ENCODE peak calls at places on chromosomes 4 and X, in five cellular contexts. One of them, this sample, is unnamed.

GRCh38 chr4:114677346-114677979 is 78.9 kb downstream of the UGT8 start:
- DNase-seq in progenitor cell of endocrine pancreas: no peak
- DNase-seq in stomach: no peak
- DNase-seq in erythroblast: no peak
- DNase-seq in endothelial cell of umbilical vein: no peak
- DNase-seq in this sample: no peak

GRCh38 chr4:185467101-185467500 is 4.4 kb downstream of the CCDC110 start:
- DNase-seq in progenitor cell of endocrine pancreas: no peak
- DNase-seq in stomach: no peak
- DNase-seq in erythroblast: no peak
- DNase-seq in endothelial cell of umbilical vein: no peak
- DNase-seq in this sample: no peak

GRCh38 chr4:81314196-81314896 is 99.3 kb upstream of the PRKG2 start:
- DNase-seq in progenitor cell of endocrine pancreas: no peak
- DNase-seq in stomach: peak; percentile 83
- DNase-seq in erythroblast: no peak
- DNase-seq in endothelial cell of umbilical vein: no peak
- DNase-seq in this sample: peak; percentile 62

GRCh38 chr4:69321153-69321729 is 41.0 kb downstream of the UGT2B28 start:
- DNase-seq in progenitor cell of endocrine pancreas: no peak
- DNase-seq in stomach: peak; percentile 85
- DNase-seq in erythroblast: peak; percentile 36
- DNase-seq in endothelial cell of umbilical vein: no peak
- DNase-seq in this sample: peak; percentile 65

GRCh38 chrX:29082558-29082957 is 495.3 kb downstream of the IL1RAPL1 start:
- DNase-seq in progenitor cell of endocrine pancreas: no peak
- DNase-seq in stomach: no peak
- DNase-seq in erythroblast: no peak
- DNase-seq in endothelial cell of umbilical vein: no peak
- DNase-seq in this sample: no peak

GRCh38 chrX:153400146-153401132 is 711 bp downstream of the PNMA6E start:
- DNase-seq in progenitor cell of endocrine pancreas: no peak
- DNase-seq in stomach: peak; percentile 35
- DNase-seq in erythroblast: peak; percentile 66
- DNase-seq in endothelial cell of umbilical vein: peak; percentile 7
- DNase-seq in this sample: no peak

GRCh38 chr4:118557298-118557851 is 127.8 kb upstream of the METTL14 start:
- DNase-seq in progenitor cell of endocrine pancreas: no peak
- DNase-seq in stomach: no peak
- DNase-seq in erythroblast: no peak
- DNase-seq in endothelial cell of umbilical vein: no peak
- DNase-seq in this sample: no peak

GRCh38 chrX:8323356-8323755 is 141.3 kb upstream of the VCX3B start:
- DNase-seq in progenitor cell of endocrine pancreas: no peak
- DNase-seq in stomach: no peak
- DNase-seq in erythroblast: no peak
- DNase-seq in endothelial cell of umbilical vein: no peak
- DNase-seq in this sample: no peak

GRCh38 chrX:120310861-120311631 is at the start of gene TMEM255A:
- DNase-seq in progenitor cell of endocrine pancreas: no peak
- DNase-seq in stomach: no peak
- DNase-seq in erythroblast: no peak
- DNase-seq in endothelial cell of umbilical vein: no peak
- DNase-seq in this sample: no peak

GRCh38 chrX:308821-309520 is 9.6 kb downstream of the GTPBP6 start:
- DNase-seq in progenitor cell of endocrine pancreas: no peak
- DNase-seq in stomach: no peak
- DNase-seq in erythroblast: no peak
- DNase-seq in endothelial cell of umbilical vein: no peak
- DNase-seq in this sample: no peak

GRCh38 chrX:10243056-10243455 is 86.3 kb downstream of the CLCN4 start:
- DNase-seq in progenitor cell of endocrine pancreas: no peak
- DNase-seq in stomach: no peak
- DNase-seq in erythroblast: no peak
- DNase-seq in endothelial cell of umbilical vein: peak; percentile 2
- DNase-seq in this sample: no peak

GRCh38 chr4:105350859-105351494 is 122.9 kb downstream of the PPA2 start:
- DNase-seq in progenitor cell of endocrine pancreas: no peak
- DNase-seq in stomach: no peak
- DNase-seq in erythroblast: no peak
- DNase-seq in endothelial cell of umbilical vein: peak; percentile 43
- DNase-seq in this sample: no peak

GRCh38 chr4:154626793-154627484 is 14.5 kb upstream of the FGG start:
- DNase-seq in progenitor cell of endocrine pancreas: peak; percentile 78
- DNase-seq in stomach: peak; percentile 65
- DNase-seq in erythroblast: peak; percentile 57
- DNase-seq in endothelial cell of umbilical vein: peak; percentile 46
- DNase-seq in this sample: peak; percentile 48

GRCh38 chr4:128286474-128287158 is 997 bp downstream of the PGRMC2 start:
- DNase-seq in progenitor cell of endocrine pancreas: no peak
- DNase-seq in stomach: no peak
- DNase-seq in erythroblast: peak; percentile 71
- DNase-seq in endothelial cell of umbilical vein: peak; percentile 71
- DNase-seq in this sample: no peak

GRCh38 chr4:140693577-140693976 is 62.6 kb downstream of the TBC1D9 start:
- DNase-seq in progenitor cell of endocrine pancreas: no peak
- DNase-seq in stomach: no peak
- DNase-seq in erythroblast: no peak
- DNase-seq in endothelial cell of umbilical vein: no peak
- DNase-seq in this sample: no peak

GRCh38 chrX:17967888-17968287 is 106.8 kb upstream of the RAI2 start:
- DNase-seq in progenitor cell of endocrine pancreas: no peak
- DNase-seq in stomach: peak; percentile 27
- DNase-seq in erythroblast: no peak
- DNase-seq in endothelial cell of umbilical vein: no peak
- DNase-seq in this sample: no peak

GRCh38 chrX:24002792-24003191 is 24.2 kb downstream of the KLHL15 start:
- DNase-seq in progenitor cell of endocrine pancreas: no peak
- DNase-seq in stomach: no peak
- DNase-seq in erythroblast: no peak
- DNase-seq in endothelial cell of umbilical vein: no peak
- DNase-seq in this sample: no peak

GRCh38 chr4:6032249-6033244 is 14.3 kb upstream of the C4orf50 start:
- DNase-seq in progenitor cell of endocrine pancreas: no peak
- DNase-seq in stomach: peak; percentile 72
- DNase-seq in erythroblast: no peak
- DNase-seq in endothelial cell of umbilical vein: no peak
- DNase-seq in this sample: no peak